ENCODE peak calls at places on chromosomes 16 and 17, in six cellular contexts. One of them, this sample, is unnamed.

GRCh38 chr17:924711-925480 is 54.7 kb downstream of the NXN start:
- DNase-seq in PC-3: peak
- DNase-seq in heart left ventricle: no peak
- DNase-seq in GM13977: no peak
- DNase-seq in lower lobe of right lung: no peak
- DNase-seq in endothelial cell: no peak
- DNase-seq in this sample: no peak

GRCh38 chr17:35432176-35433074 is at the start of gene SLFN12:
- DNase-seq in endothelial cell: peak
- DNase-seq in GM13977: peak
- DNase-seq in PC-3: no peak
- DNase-seq in lower lobe of right lung: peak
- DNase-seq in heart left ventricle: no peak
- DNase-seq in this sample: peak

GRCh38 chr16:678858-679807 is 1.1 kb upstream of the STUB1 start:
- DNase-seq in heart left ventricle: peak
- DNase-seq in PC-3: peak
- DNase-seq in GM13977: peak
- DNase-seq in endothelial cell: peak
- DNase-seq in lower lobe of right lung: peak
- DNase-seq in this sample: peak

GRCh38 chr16:81036751-81037350 is 1.2 kb downstream of the ATMIN start:
- DNase-seq in lower lobe of right lung: no peak
- DNase-seq in PC-3: peak
- DNase-seq in endothelial cell: no peak
- DNase-seq in heart left ventricle: no peak
- DNase-seq in GM13977: peak
- DNase-seq in this sample: no peak

GRCh38 chr16:78353610-78354009 is 254.2 kb downstream of the WWOX start:
- DNase-seq in lower lobe of right lung: no peak
- DNase-seq in PC-3: peak
- DNase-seq in GM13977: no peak
- DNase-seq in endothelial cell: no peak
- DNase-seq in heart left ventricle: no peak
- DNase-seq in this sample: no peak

GRCh38 chr17:41101586-41102259 is at the start of gene KRTAP4-16:
- DNase-seq in GM13977: no peak
- DNase-seq in lower lobe of right lung: no peak
- DNase-seq in PC-3: peak
- DNase-seq in heart left ventricle: no peak
- DNase-seq in endothelial cell: no peak
- DNase-seq in this sample: no peak

GRCh38 chr16:49464877-49465504 is 91.4 kb downstream of the C16orf78 start:
- DNase-seq in GM13977: peak
- DNase-seq in endothelial cell: peak
- DNase-seq in lower lobe of right lung: peak
- DNase-seq in heart left ventricle: no peak
- DNase-seq in PC-3: no peak
- DNase-seq in this sample: peak

GRCh38 chr17:7927596-7927995 is 2.1 kb downstream of the KCNAB3 start:
- DNase-seq in heart left ventricle: no peak
- DNase-seq in lower lobe of right lung: no peak
- DNase-seq in PC-3: no peak
- DNase-seq in endothelial cell: no peak
- DNase-seq in GM13977: no peak
- DNase-seq in this sample: no peak

GRCh38 chr17:82242977-82243647 is 14.3 kb downstream of the SLC16A3 start:
- DNase-seq in endothelial cell: no peak
- DNase-seq in GM13977: no peak
- DNase-seq in heart left ventricle: peak
- DNase-seq in PC-3: peak
- DNase-seq in lower lobe of right lung: peak
- DNase-seq in this sample: no peak

GRCh38 chr17:48597775-48598631 is 4.4 kb upstream of the HOXB5 start:
- DNase-seq in PC-3: peak
- DNase-seq in endothelial cell: no peak
- DNase-seq in heart left ventricle: peak
- DNase-seq in lower lobe of right lung: peak
- DNase-seq in GM13977: no peak
- DNase-seq in this sample: peak

GRCh38 chr17:55492951-55493350 is 18.3 kb downstream of the SMIM36 start:
- DNase-seq in endothelial cell: peak
- DNase-seq in heart left ventricle: no peak
- DNase-seq in PC-3: no peak
- DNase-seq in GM13977: no peak
- DNase-seq in lower lobe of right lung: no peak
- DNase-seq in this sample: no peak

GRCh38 chr16:85686912-85687591 is 1.7 kb downstream of the GINS2 start:
- DNase-seq in lower lobe of right lung: peak
- DNase-seq in endothelial cell: no peak
- DNase-seq in PC-3: peak
- DNase-seq in GM13977: no peak
- DNase-seq in heart left ventricle: no peak
- DNase-seq in this sample: peak

GRCh38 chr17:60506312-60506711 is 19.7 kb downstream of the APPBP2 start:
- DNase-seq in PC-3: peak
- DNase-seq in heart left ventricle: no peak
- DNase-seq in GM13977: no peak
- DNase-seq in lower lobe of right lung: no peak
- DNase-seq in endothelial cell: no peak
- DNase-seq in this sample: no peak

GRCh38 chr17:19327039-19327776 is 35.3 kb downstream of the B9D1 start:
- DNase-seq in PC-3: peak
- DNase-seq in heart left ventricle: no peak
- DNase-seq in lower lobe of right lung: no peak
- DNase-seq in endothelial cell: no peak
- DNase-seq in GM13977: no peak
- DNase-seq in this sample: no peak

GRCh38 chr17:43604549-43604948 is 57.2 kb downstream of the MEOX1 start:
- DNase-seq in lower lobe of right lung: no peak
- DNase-seq in heart left ventricle: no peak
- DNase-seq in endothelial cell: no peak
- DNase-seq in PC-3: no peak
- DNase-seq in GM13977: no peak
- DNase-seq in this sample: no peak

GRCh38 chr17:77209330-77209748 is 68.6 kb downstream of the SEC14L1 start:
- DNase-seq in heart left ventricle: no peak
- DNase-seq in lower lobe of right lung: no peak
- DNase-seq in endothelial cell: no peak
- DNase-seq in GM13977: no peak
- DNase-seq in PC-3: no peak
- DNase-seq in this sample: no peak

GRCh38 chr17:63640038-63640437 is 17.8 kb downstream of the MAP3K3 start:
- DNase-seq in PC-3: no peak
- DNase-seq in endothelial cell: no peak
- DNase-seq in heart left ventricle: no peak
- DNase-seq in GM13977: no peak
- DNase-seq in lower lobe of right lung: no peak
- DNase-seq in this sample: no peak

GRCh38 chr17:77483128-77483598 is 342.4 kb downstream of the SEC14L1 start:
- DNase-seq in heart left ventricle: no peak
- DNase-seq in GM13977: no peak
- DNase-seq in lower lobe of right lung: no peak
- DNase-seq in PC-3: no peak
- DNase-seq in endothelial cell: no peak
- DNase-seq in this sample: no peak

GRCh38 chr17:41873559-41874292 is 8.5 kb upstream of the KLHL11 start:
- DNase-seq in lower lobe of right lung: no peak
- DNase-seq in GM13977: no peak
- DNase-seq in endothelial cell: no peak
- DNase-seq in heart left ventricle: no peak
- DNase-seq in PC-3: no peak
- DNase-seq in this sample: no peak

GRCh38 chr17:49747632-49748031 is 16.3 kb downstream of the FAM117A start:
- DNase-seq in PC-3: no peak
- DNase-seq in endothelial cell: no peak
- DNase-seq in GM13977: no peak
- DNase-seq in heart left ventricle: no peak
- DNase-seq in lower lobe of right lung: no peak
- DNase-seq in this sample: no peak

GRCh38 chr17:29066053-29066452 is 23.1 kb downstream of the PIPOX start:
- DNase-seq in lower lobe of right lung: no peak
- DNase-seq in heart left ventricle: no peak
- DNase-seq in GM13977: no peak
- DNase-seq in endothelial cell: no peak
- DNase-seq in PC-3: no peak
- DNase-seq in this sample: no peak

GRCh38 chr17:57329380-57330214 is 73.3 kb downstream of the MSI2 start:
- DNase-seq in GM13977: no peak
- DNase-seq in heart left ventricle: no peak
- DNase-seq in endothelial cell: no peak
- DNase-seq in PC-3: no peak
- DNase-seq in lower lobe of right lung: no peak
- DNase-seq in this sample: no peak

GRCh38 chr16:22065252-22065651 is 27.1 kb upstream of the VWA3A start:
- DNase-seq in lower lobe of right lung: no peak
- DNase-seq in heart left ventricle: no peak
- DNase-seq in PC-3: no peak
- DNase-seq in GM13977: no peak
- DNase-seq in endothelial cell: no peak
- DNase-seq in this sample: no peak

GRCh38 chr16:3915438-3916250 is 35.1 kb upstream of the CREBBP start:
- DNase-seq in endothelial cell: no peak
- DNase-seq in PC-3: no peak
- DNase-seq in heart left ventricle: no peak
- DNase-seq in GM13977: no peak
- DNase-seq in lower lobe of right lung: peak
- DNase-seq in this sample: no peak

GRCh38 chr16:50705436-50706110 is 12.2 kb downstream of the NOD2 start:
- DNase-seq in GM13977: no peak
- DNase-seq in lower lobe of right lung: no peak
- DNase-seq in PC-3: peak
- DNase-seq in heart left ventricle: no peak
- DNase-seq in endothelial cell: no peak
- DNase-seq in this sample: no peak

GRCh38 chr16:69566437-69567030 is 768 bp downstream of the NFAT5 start:
- DNase-seq in endothelial cell: peak
- DNase-seq in heart left ventricle: peak
- DNase-seq in PC-3: peak
- DNase-seq in GM13977: peak
- DNase-seq in lower lobe of right lung: peak
- DNase-seq in this sample: peak

GRCh38 chr16:68951991-68952877 is 108.9 kb downstream of the TANGO6 start:
- DNase-seq in lower lobe of right lung: no peak
- DNase-seq in heart left ventricle: no peak
- DNase-seq in GM13977: no peak
- DNase-seq in endothelial cell: no peak
- DNase-seq in PC-3: peak
- DNase-seq in this sample: no peak

GRCh38 chr17:74960739-74961342 is 11.7 kb downstream of the HID1 start:
- DNase-seq in GM13977: peak
- DNase-seq in PC-3: no peak
- DNase-seq in heart left ventricle: no peak
- DNase-seq in lower lobe of right lung: peak
- DNase-seq in endothelial cell: peak
- DNase-seq in this sample: peak
- TF ChIP-seq CTCF in GM13977: peak
- TF ChIP-seq CTCF in PC-3: peak
- TF ChIP-seq CTCF in heart left ventricle: no peak
- TF ChIP-seq CTCF in lower lobe of right lung: peak
- TF ChIP-seq CTCF in endothelial cell: peak
- TF ChIP-seq CTCF in this sample: peak

DNA sequence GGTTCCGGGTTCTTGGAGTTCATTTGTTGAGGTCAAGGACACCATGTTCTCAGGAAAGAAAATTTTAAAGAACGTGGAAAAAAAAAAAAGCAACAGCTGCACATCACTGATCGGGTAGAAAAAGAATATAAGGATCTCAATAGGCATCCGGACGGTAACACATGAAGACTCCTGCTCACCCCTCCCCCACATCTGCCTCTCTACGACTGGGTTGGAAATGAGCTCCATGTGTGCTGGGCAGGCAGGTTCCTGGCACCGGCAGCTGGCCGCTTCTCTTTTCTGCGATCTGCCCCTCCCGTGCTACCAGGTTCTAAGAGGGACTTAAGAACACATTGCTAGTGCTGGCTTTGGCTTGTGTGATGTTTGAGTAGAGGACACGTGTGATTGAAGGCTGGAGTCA is 115.4 kb downstream of the AATF start:
- DNase-seq in PC-3: no peak
- DNase-seq in endothelial cell: no peak
- DNase-seq in heart left ventricle: no peak
- DNase-seq in GM13977: no peak
- DNase-seq in lower lobe of right lung: no peak
- DNase-seq in this sample: no peak
- TF ChIP-seq CTCF in PC-3: no peak
- TF ChIP-seq CTCF in endothelial cell: no peak
- TF ChIP-seq CTCF in heart left ventricle: no peak
- TF ChIP-seq CTCF in GM13977: no peak
- TF ChIP-seq CTCF in lower lobe of right lung: no peak
- TF ChIP-seq CTCF in this sample: no peak

GRCh38 chr16:83019963-83020362 is 393.2 kb downstream of the CDH13 start:
- DNase-seq in GM13977: no peak
- DNase-seq in PC-3: no peak
- DNase-seq in endothelial cell: no peak
- DNase-seq in heart left ventricle: no peak
- DNase-seq in lower lobe of right lung: no peak
- DNase-seq in this sample: no peak
- TF ChIP-seq CTCF in GM13977: no peak
- TF ChIP-seq CTCF in PC-3: no peak
- TF ChIP-seq CTCF in endothelial cell: no peak
- TF ChIP-seq CTCF in heart left ventricle: no peak
- TF ChIP-seq CTCF in lower lobe of right lung: no peak
- TF ChIP-seq CTCF in this sample: no peak

GRCh38 chr16:56269824-56270684 is 78.8 kb downstream of the GNAO1 start:
- DNase-seq in GM13977: no peak
- DNase-seq in lower lobe of right lung: no peak
- DNase-seq in heart left ventricle: no peak
- DNase-seq in endothelial cell: no peak
- DNase-seq in PC-3: no peak
- DNase-seq in this sample: no peak

GRCh38 chr16:56274369-56274768 is 83.1 kb downstream of the GNAO1 start:
- DNase-seq in lower lobe of right lung: no peak
- DNase-seq in heart left ventricle: no peak
- DNase-seq in PC-3: no peak
- DNase-seq in endothelial cell: no peak
- DNase-seq in GM13977: no peak
- DNase-seq in this sample: no peak

GRCh38 chr16:56273615-56274014 is 82.3 kb downstream of the GNAO1 start:
- DNase-seq in endothelial cell: no peak
- DNase-seq in PC-3: no peak
- DNase-seq in heart left ventricle: no peak
- DNase-seq in lower lobe of right lung: no peak
- DNase-seq in GM13977: no peak
- DNase-seq in this sample: no peak

GRCh38 chr16:56270828-56271227 is 79.5 kb downstream of the GNAO1 start:
- DNase-seq in heart left ventricle: no peak
- DNase-seq in PC-3: no peak
- DNase-seq in GM13977: no peak
- DNase-seq in lower lobe of right lung: no peak
- DNase-seq in endothelial cell: no peak
- DNase-seq in this sample: no peak

DNA sequence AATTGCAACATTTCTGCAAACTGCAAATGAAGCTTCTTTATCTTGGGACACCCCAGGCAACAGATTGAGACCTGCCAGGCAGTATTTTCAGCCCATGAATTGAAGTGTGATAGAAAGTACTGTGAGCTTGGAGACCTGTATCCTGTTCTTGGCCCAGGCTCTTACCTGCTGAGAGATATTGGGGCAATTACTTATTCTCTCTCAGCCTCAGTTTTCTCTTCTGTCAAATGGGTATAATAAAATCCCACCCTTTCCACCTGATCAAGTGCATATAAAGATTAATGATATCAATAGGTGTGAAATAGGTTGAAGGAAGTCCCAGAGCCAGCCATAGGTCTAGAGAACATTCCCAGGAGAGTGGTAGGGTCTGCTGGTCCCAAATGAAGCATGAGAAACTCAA is 81.2 kb downstream of the GNAO1 start:
- DNase-seq in heart left ventricle: no peak
- DNase-seq in endothelial cell: no peak
- DNase-seq in GM13977: no peak
- DNase-seq in PC-3: no peak
- DNase-seq in lower lobe of right lung: no peak
- DNase-seq in this sample: no peak
- TF ChIP-seq CTCF in heart left ventricle: no peak
- TF ChIP-seq CTCF in endothelial cell: no peak
- TF ChIP-seq CTCF in GM13977: no peak
- TF ChIP-seq CTCF in PC-3: no peak
- TF ChIP-seq CTCF in lower lobe of right lung: no peak
- TF ChIP-seq CTCF in this sample: no peak

This sample was measured in activated CD8-positive, alpha-beta T cell treated with anti-CD3 and anti-CD28 coated beads for 36 hours.